ENCODE peak calls at places on chromosome 3, in five cellular contexts. E, C, Q, G and M are unnamed samples.

GRCh38 chr3:76554717-76555116 is 485.2 kb upstream of the ROBO2 start:
- DNase-seq in E (no peak), C (no peak), Q (no peak), G (no peak), M (no peak)

GRCh38 chr3:168134931-168135330 is 39.2 kb upstream of the GOLIM4 start:
- DNase-seq in E (no peak), C (no peak), Q (no peak), G (no peak), M (no peak)

GRCh38 chr3:127761101-127761802 is 61.1 kb downstream of the MGLL start:
- DNase-seq in E (no peak), C (no peak), Q (no peak), G (no peak), M (no peak)

GRCh38 chr3:35635407-35635806 is 3.9 kb upstream of the ARPP21 start:
- DNase-seq in E (no peak), C (no peak), Q (no peak), G (no peak), M (no peak)

GRCh38 chr3:44890852-44891251 is 16.4 kb downstream of the TGM4 start:
- DNase-seq in E (no peak), C (no peak), Q (no peak), G (no peak), M (no peak)

GRCh38 chr3:8576841-8577553 is 67.6 kb downstream of the SSUH2 start:
- DNase-seq in E (no peak), C (no peak), Q (peak), G (no peak), M (no peak)

GRCh38 chr3:63141-63845 is 133.3 kb upstream of the CHL1 start:
- DNase-seq in E (no peak), C (peak), Q (no peak), G (no peak), M (no peak)

GRCh38 chr3:174844746-174845145 is 14.4 kb upstream of the NAALADL2 start:
- DNase-seq in E (no peak), C (no peak), Q (no peak), G (no peak), M (no peak)

GRCh38 chr3:135150282-135150681 is 355.2 kb downstream of the EPHB1 start:
- DNase-seq in E (no peak), C (no peak), Q (no peak), G (no peak), M (no peak)

GRCh38 chr3:163587342-163587741 is 1491.0 kb downstream of the SI start:
- DNase-seq in E (no peak), C (no peak), Q (no peak), G (no peak), M (no peak)

GRCh38 chr3:83039422-83039821 is 1278.0 kb upstream of the GBE1 start:
- DNase-seq in E (no peak), C (no peak), Q (no peak), G (no peak), M (no peak)

GRCh38 chr3:45011756-45012441 is 14.2 kb upstream of the CLEC3B start:
- DNase-seq in E (no peak), C (no peak), Q (peak), G (no peak), M (no peak)

GRCh38 chr3:46168583-46168982 is 39.5 kb downstream of the CCR1 start:
- DNase-seq in E (no peak), C (no peak), Q (no peak), G (no peak), M (no peak)

GRCh38 chr3:101501783-101502182 is 11.2 kb downstream of the SENP7 start:
- DNase-seq in E (no peak), C (no peak), Q (no peak), G (no peak), M (no peak)

GRCh38 chr3:19931767-19932188 is 2.2 kb downstream of the EFHB start:
- DNase-seq in E (no peak), C (no peak), Q (no peak), G (no peak), M (no peak)

GRCh38 chr3:143302638-143303171 is 183.1 kb downstream of the CHST2 start:
- DNase-seq in E (peak), C (peak), Q (peak), G (no peak), M (no peak)

GRCh38 chr3:118936811-118937210 is 97.8 kb downstream of the IGSF11 start:
- DNase-seq in E (no peak), C (no peak), Q (no peak), G (no peak), M (no peak)

GRCh38 chr3:137771401-137772230 is 7.5 kb downstream of the SOX14 start:
- DNase-seq in E (no peak), C (no peak), Q (no peak), G (no peak), M (peak)

GRCh38 chr3:23325466-23326065 is 122.4 kb downstream of the UBE2E2 start:
- DNase-seq in E (no peak), C (no peak), Q (no peak), G (peak), M (no peak)

GRCh38 chr3:61090770-61091169 is 160.5 kb downstream of the FHIT start:
- DNase-seq in E (no peak), C (no peak), Q (no peak), G (no peak), M (no peak)

GRCh38 chr3:145902166-145902565 is 258.8 kb downstream of the PLOD2 start:
- DNase-seq in E (no peak), C (no peak), Q (no peak), G (no peak), M (no peak)

GRCh38 chr3:9402410-9403228 is 5.2 kb downstream of the SETD5 start:
- DNase-seq in E (peak), C (peak), Q (no peak), G (no peak), M (no peak)

GRCh38 chr3:98670020-98670419 is 76.6 kb upstream of the CPOX start:
- DNase-seq in E (no peak), C (peak), Q (no peak), G (no peak), M (no peak)

GRCh38 chr3:122982202-122983185 is 45.1 kb downstream of the SEMA5B start:
- DNase-seq in E (no peak), C (no peak), Q (no peak), G (no peak), M (no peak)

GRCh38 chr3:188431553-188431952 is 277.6 kb downstream of the LPP start:
- DNase-seq in E (no peak), C (no peak), Q (peak), G (no peak), M (no peak)

DNA sequence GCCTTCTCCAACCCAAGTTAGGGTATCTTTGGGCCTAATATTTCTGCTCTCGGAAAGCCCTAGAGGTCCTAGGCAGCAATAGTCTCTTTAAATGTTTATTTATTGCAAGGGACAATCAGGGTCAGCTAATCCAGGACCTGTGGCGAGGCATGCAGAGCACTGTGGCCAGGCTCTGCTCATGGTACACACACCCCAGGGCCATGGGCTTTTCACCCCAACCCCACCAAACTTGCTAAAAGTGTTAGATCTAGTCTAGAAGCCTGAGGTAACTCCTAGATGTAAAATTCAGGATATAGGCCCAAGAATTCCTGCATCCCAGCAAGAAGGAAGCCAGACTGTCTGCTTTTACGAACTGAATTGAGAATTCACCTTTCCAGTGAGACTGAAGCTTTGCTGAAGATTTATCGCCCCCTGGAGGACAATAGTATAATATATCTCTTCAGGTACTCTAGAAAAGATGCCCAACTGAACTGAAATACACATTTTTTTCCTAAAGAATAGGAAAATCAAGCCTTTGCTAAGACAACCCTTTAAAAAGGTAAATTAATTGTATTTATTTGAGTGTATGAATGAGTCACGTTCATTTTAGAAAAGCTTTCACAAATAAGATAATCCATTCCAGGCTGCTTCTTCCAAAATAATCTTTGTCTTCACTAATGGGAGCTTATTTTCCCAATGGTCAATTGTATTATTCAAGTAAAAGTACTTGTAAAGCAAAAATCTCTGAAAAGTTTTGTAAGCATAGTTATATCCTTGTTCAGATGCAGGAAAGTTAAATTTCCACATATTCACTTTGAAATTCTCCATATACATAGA is 89.8 kb downstream of the LRRC3B start:
- DNase-seq in E (no peak), C (no peak), Q (peak), G (no peak), M (no peak)
- TF ChIP-seq CTCF in E (peak), C (peak), Q (peak), G (peak), M (peak)

GRCh38 chr3:192991351-192991750 is 73.7 kb upstream of the MB21D2 start:
- DNase-seq in E (no peak), C (no peak), Q (no peak), G (no peak), M (no peak)

GRCh38 chr3:192992346-192992745 is 74.7 kb upstream of the MB21D2 start:
- DNase-seq in E (no peak), C (no peak), Q (no peak), G (no peak), M (no peak)

DNA sequence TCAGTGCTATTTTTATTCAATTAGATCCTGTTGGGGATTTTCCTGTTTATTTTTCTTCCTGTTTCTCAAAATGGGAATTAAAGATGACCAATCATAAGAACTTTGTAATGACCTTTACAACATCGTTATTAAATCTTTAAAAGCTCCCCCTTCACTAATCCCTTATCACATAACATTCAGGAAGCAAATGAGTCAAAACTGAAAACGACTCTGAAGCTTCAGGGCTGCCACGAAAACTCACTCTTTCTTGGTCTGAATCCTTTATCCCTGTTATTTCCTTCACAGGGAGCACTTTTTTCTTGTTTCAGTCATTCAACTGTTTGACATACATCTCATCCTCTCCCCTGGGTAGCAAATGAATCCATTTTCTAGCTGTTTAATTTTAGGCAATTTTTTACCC is 75.8 kb upstream of the MB21D2 start:
- DNase-seq in E (no peak), C (no peak), Q (no peak), G (no peak), M (no peak)
- TF ChIP-seq CTCF in E (no peak), C (no peak), Q (no peak), G (no peak), M (no peak)

GRCh38 chr3:196711838-196712513 is at the start of the genes CEP19 and PIGX:
- DNase-seq in E (peak), C (peak), Q (peak), G (peak), M (peak)

GRCh38 chr3:196708467-196708866 is 3.6 kb downstream of the CEP19 start:
- DNase-seq in E (no peak), C (no peak), Q (no peak), G (no peak), M (no peak)

GRCh38 chr3:196707566-196707965 is 4.5 kb downstream of the CEP19 start:
- DNase-seq in E (no peak), C (no peak), Q (no peak), G (no peak), M (no peak)

DNA sequence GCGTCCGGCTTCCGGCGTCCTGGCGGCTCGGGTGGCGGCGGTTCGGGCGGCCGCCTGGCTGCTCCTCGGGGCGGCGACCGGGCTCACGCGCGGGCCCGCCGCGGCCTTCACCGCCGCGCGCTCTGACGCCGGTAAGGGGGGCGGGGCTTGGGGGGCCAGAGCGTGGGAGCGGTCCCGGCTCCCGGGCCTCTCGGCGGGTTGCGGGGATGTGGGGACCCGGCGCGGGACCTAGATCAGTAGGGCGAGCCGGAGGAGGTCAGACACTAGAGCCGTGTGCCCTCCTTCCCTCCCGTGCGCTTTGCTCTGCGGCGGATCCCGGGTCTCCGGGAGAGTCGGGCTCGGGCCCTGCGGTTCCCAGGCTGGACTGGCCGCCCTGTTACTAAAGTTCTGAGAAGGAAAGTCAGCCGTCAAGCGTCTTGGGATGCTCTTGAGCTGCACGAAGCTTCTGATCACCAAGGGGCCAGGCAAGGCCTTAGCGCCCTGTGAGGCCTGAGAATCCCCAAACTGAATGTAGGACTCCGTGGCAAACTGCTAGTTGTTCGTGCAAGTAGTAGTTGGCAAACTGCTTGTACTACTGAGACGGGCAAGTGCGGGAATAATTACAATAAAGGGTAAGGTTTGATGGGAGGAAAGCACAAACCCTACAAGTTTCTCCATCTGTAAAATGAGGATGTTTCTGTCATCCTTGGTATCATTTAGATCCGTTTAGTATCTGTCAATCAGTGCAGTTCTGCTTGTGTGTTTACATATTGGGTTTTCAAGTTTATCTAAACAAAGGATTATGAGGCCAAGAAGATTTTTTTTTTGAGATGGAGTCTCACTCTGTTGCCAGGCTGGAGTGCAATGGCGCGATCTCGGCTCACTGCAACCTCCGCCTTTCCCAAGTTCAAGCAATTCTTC is 587 bp downstream of the PIGX start:
- DNase-seq in E (peak), C (peak), Q (peak), G (no peak), M (no peak)
- TF ChIP-seq CTCF in E (peak), C (no peak), Q (no peak), G (no peak), M (no peak)

GRCh38 chr3:110767156-110767555 is 304.5 kb upstream of the NECTIN3 start:
- DNase-seq in E (no peak), C (no peak), Q (no peak), G (no peak), M (no peak)
- TF ChIP-seq CTCF in E (no peak), C (no peak), Q (no peak), G (no peak), M (no peak)

GRCh38 chr3:147297756-147298155 is 108.6 kb downstream of the ZIC4 start:
- DNase-seq in E (no peak), C (no peak), Q (no peak), G (no peak), M (no peak)
- TF ChIP-seq CTCF in E (no peak), C (no peak), Q (no peak), G (no peak), M (no peak)